ENCODE peak calls at places on chromosomes 13 and 19, in four cellular contexts. A is HepG2, Z is K562, D is GM12878. I is an unnamed sample.
A peak's percentile ranks its signal among the peaks of the same experiment; 100 is the strongest.

GRCh38 chr13:28532226-28533048 is 37.5 kb upstream of the FLT1 start:
- DNase-seq in Z (peak; percentile 64), A (no peak), D (no peak), I (no peak)

GRCh38 chr13:106887686-106888085 is 319.7 kb upstream of the ARGLU1 start:
- DNase-seq in Z (no peak), D (no peak), A (no peak), I (no peak)

GRCh38 chr13:114070098-114070799 is 62.2 kb downstream of the RASA3 start:
- DNase-seq in Z (no peak), A (no peak), D (no peak), I (no peak)

GRCh38 chr13:47326061-47326460 is 429.2 kb upstream of the HTR2A start:
- DNase-seq in Z (no peak), A (no peak), D (no peak), I (no peak)

GRCh38 chr19:33580645-33581037 is 41.1 kb upstream of the CHST8 start:
- DNase-seq in Z (no peak), D (no peak), A (no peak), I (no peak)

GRCh38 chr19:40614595-40615411 is 13.6 kb downstream of the LTBP4 start:
- DNase-seq in Z (peak; percentile 86), D (peak; percentile 35), A (no peak), I (peak; percentile 80)

GRCh38 chr13:35768551-35768950 is 292.1 kb upstream of the MAB21L1 start:
- DNase-seq in Z (no peak), D (no peak), A (no peak), I (no peak)

GRCh38 chr19:48292798-48293197 is 22.9 kb downstream of the ZNF114 start:
- DNase-seq in A (no peak), D (no peak), Z (no peak), I (no peak)

GRCh38 chr19:50555447-50556235 is 12.6 kb downstream of the LRRC4B start:
- DNase-seq in A (no peak), Z (no peak), D (no peak), I (peak; percentile 34)

GRCh38 chr19:8209111-8209964 is at the start of gene CERS4:
- DNase-seq in D (no peak), A (peak; percentile 82), Z (peak; percentile 97), I (peak; percentile 80)

GRCh38 chr13:45179428-45179827 is 21.4 kb downstream of the KCTD4 start:
- DNase-seq in D (no peak), Z (no peak), A (peak; percentile 70), I (no peak)

GRCh38 chr13:33016414-33017409 is at the start of gene KL:
- DNase-seq in D (no peak), Z (no peak), A (no peak), I (peak; percentile 36)

GRCh38 chr19:40396886-40397567 is 7.0 kb upstream of the HIPK4 start:
- DNase-seq in A (no peak), Z (no peak), D (no peak), I (no peak)

GRCh38 chr19:50838239-50838638 is 4.9 kb upstream of the KLK15 start:
- DNase-seq in D (peak; percentile 25), A (no peak), Z (no peak), I (peak; percentile 55)

GRCh38 chr13:20340136-20340758 is 108.1 kb upstream of the GJB6 start:
- DNase-seq in A (no peak), Z (no peak), D (no peak), I (no peak)

GRCh38 chr19:39970424-39970673 is 616 bp upstream of the PSMC4 start:
- DNase-seq in A (no peak), Z (no peak), D (peak; percentile 24), I (no peak)

GRCh38 chr13:52011690-52012511 is at the start of gene ALG11:
- DNase-seq in D (peak; percentile 94), A (peak; percentile 97), Z (peak; percentile 88), I (peak; percentile 96)

GRCh38 chr13:52006491-52007245 is 4.6 kb downstream of the ATP7B start:
- DNase-seq in Z (no peak), A (peak; percentile 50), D (no peak), I (no peak)

GRCh38 chr13:52009985-52010384 is 1.3 kb downstream of the ATP7B start:
- DNase-seq in A (no peak), Z (no peak), D (no peak), I (no peak)

GRCh38 chr13:52012512-52012836 is 276 bp downstream of the ALG11 start:
- DNase-seq in Z (no peak), D (no peak), A (no peak), I (no peak)

GRCh38 chr13:52010890-52011689 is at the start of gene ATP7B:
- DNase-seq in D (no peak), A (peak; percentile 49), Z (peak; percentile 29), I (peak; percentile 33)
- TF ChIP-seq FOXK2 in D (no peak), A (no peak), Z (no peak), I (no peak)

GRCh38 chr19:32176591-32176990 is 168.8 kb upstream of the ZNF507 start:
- DNase-seq in D (no peak), A (no peak), Z (no peak), I (no peak)

GRCh38 chr19:32181356-32181920 is 164.0 kb upstream of the ZNF507 start:
- DNase-seq in Z (no peak), D (no peak), A (no peak), I (no peak)

GRCh38 chr19:32178841-32179410 is 166.5 kb upstream of the ZNF507 start:
- DNase-seq in A (no peak), Z (no peak), D (no peak), I (no peak)

GRCh38 chr19:32177686-32178085 is 167.7 kb upstream of the ZNF507 start:
- DNase-seq in Z (no peak), A (no peak), D (no peak), I (no peak)

DNA sequence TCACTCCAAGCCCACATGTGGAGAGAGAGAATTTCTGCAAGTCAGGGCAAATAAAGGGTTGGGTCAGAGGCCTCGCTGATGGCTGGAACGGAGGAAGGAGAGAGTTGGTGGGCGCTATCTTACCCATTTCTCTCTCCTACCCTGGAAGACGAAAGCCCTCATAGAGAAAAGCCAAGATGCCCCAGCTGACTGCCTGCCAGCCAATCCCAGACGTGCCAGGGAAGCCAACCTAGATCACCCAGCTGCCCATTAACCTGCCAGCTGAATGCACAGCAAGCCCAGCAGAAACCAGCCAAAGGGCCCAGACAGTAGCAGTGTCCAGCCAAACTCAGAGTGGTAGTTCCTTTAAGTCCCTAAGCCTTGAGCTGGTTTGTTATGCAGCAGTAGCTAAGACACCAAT is 167.0 kb upstream of the ZNF507 start:
- DNase-seq in Z (no peak), A (no peak), D (no peak), I (no peak)
- TF ChIP-seq FOXK2 in Z (no peak), A (no peak), D (no peak), I (no peak)

DNA sequence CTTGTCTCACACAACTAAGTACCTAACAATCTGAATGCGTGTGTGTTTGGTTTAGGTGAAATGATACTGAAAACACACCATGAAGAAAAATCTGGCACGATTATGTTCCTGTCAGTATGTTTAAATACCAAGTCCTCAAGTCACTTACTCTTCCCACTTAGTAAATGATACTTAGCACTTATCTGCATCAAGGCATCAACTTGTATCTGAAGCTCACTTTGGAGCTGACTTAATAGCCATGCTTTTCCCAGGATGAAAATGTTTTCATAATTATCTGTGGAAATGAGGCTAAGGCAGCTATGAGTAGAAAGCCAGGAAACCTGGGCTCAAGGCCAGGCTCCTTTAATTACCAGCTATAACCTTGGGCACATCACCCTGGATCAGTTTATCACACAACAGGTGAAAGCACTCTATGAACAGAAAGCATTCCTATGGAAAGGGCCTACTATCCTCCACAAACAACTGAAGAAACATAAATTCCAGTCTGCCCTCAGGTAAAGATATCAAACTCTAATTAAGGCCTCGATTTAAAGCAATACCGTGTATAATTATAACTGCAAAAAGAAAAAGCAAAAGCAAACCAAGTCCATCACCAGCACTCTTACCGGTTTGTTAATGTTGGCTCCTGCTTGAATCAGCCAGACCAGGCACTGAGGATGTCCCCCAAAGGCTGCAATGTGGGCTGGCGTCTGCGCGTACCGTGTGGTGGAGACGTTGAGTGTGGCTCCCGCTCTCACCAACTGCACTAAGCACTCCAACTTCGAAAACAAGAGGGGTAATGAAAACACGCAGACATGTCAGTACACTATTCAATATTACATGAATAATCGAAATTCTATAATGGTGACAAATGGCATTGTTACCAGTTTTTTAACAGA is 4.6 kb downstream of the ANKRD10 start:
- DNase-seq in A (no peak), D (no peak), Z (no peak), I (no peak)
- TF ChIP-seq FOXK2 in A (no peak), D (no peak), Z (no peak), I (no peak)

DNA sequence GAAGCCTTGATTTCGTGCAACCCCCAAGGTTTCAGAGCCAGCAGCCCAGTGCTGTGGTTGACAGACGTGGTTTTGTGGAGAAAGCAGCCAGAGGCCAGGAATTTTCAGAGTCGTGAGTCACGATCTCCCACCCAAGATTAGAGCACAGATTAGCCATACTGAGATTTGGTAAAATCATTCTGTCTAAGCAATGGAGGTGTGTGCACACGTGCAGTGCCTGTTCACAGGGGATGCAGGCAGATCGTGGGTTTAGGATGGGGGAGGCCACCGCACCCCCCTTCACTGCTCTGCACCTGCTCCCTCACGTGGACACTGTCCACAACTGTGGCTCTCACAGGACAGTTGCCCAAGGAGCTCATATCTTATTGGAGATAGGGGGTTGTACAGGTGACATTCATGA is 46.6 kb upstream of the GPR183 start:
- DNase-seq in A (no peak), D (no peak), Z (no peak), I (no peak)
- TF ChIP-seq FOXK2 in A (no peak), D (no peak), Z (no peak), I (no peak)

DNA sequence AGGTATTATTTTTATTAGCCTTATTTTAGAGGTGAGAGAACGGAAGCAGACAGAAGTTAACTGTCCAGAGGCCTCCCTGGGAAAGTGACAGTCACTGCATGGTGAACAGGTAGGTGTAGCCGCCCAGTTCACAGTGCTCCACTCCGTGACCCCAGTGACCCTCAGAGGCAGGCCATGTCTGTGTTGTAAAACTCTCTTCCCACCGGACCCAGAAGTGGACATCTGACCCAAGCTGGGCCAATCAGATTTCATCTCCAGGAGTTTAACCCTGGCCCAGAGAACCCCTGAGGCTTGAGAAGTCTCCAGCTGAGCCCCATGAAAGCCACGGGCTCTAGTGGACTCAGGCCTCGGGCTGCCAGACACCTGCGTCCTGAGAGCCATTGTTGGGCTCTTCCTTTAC is 83.6 kb upstream of the FARP1 start:
- DNase-seq in A (no peak), Z (no peak), D (no peak), I (no peak)
- TF ChIP-seq FOXK2 in A (no peak), Z (no peak), D (no peak), I (no peak)

GRCh38 chr13:50116430-50116973 is 101.3 kb downstream of the KCNRG start:
- DNase-seq in D (no peak), Z (no peak), A (no peak), I (no peak)
- TF ChIP-seq FOXK2 in D (no peak), Z (no peak), A (no peak), I (no peak)